ENCODE peak calls at places on chromosomes 3 and 15, in nine cellular contexts. R is left ventricle myocardium inferior; M is fibroblast of mammary gland; Q is mammary epithelial cell; C is stimulated activated CD4-positive, alpha-beta T cell treated with anti-CD3 and anti-CD28 coated beads, TNF-alpha, amount 100 ng/mL, for 4 hours; W is SW 1271; G is iPS-NIHi11; P is cardiac muscle cell; O is T-helper 1 cell. X is an unnamed sample.

GRCh38 chr3:15348246-15348645 is 15.9 kb upstream of the SH3BP5 start:
- DNase-seq in R (no peak), M (no peak), Q (no peak), C (no peak), W (no peak), G (no peak), P (no peak), O (no peak), X (no peak)

GRCh38 chr3:11803977-11804903 is 42.4 kb downstream of the TAMM41 start:
- DNase-seq in R (no peak), M (peak; percentile 63), Q (peak; percentile 40), C (peak; percentile 8), W (peak; percentile 77), G (peak; percentile 74), P (peak; percentile 78), O (peak; percentile 32), X (peak; percentile 61)

GRCh38 chr3:152241142-152242067 is 27.3 kb upstream of the MBNL1 start:
- DNase-seq in R (no peak), M (no peak), Q (peak; percentile 31), C (no peak), W (peak; percentile 30), G (no peak), P (peak; percentile 57), O (no peak), X (no peak)

GRCh38 chr15:23529891-23530290 is 35.6 kb upstream of the MKRN3 start:
- DNase-seq in R (no peak), M (no peak), Q (no peak), C (no peak), W (no peak), G (no peak), P (no peak), O (no peak), X (no peak)

GRCh38 chr3:159936541-159936940 is 52.1 kb upstream of the IL12A start:
- DNase-seq in R (no peak), M (peak; percentile 12), Q (no peak), C (no peak), W (no peak), G (no peak), P (no peak), O (no peak), X (no peak)

GRCh38 chr3:121914081-121914998 is 20.1 kb downstream of the SLC15A2 start:
- DNase-seq in R (no peak), M (no peak), Q (no peak), C (no peak), W (no peak), G (no peak), P (peak; percentile 5), O (no peak), X (peak; percentile 55)

GRCh38 chr3:161660706-161661105 is 164.1 kb downstream of the OTOL1 start:
- DNase-seq in R (no peak), M (no peak), Q (no peak), C (no peak), W (no peak), G (no peak), P (no peak), O (no peak), X (peak; percentile 54)

GRCh38 chr15:65896231-65896630 is 26.9 kb downstream of the RAB11A start:
- DNase-seq in R (no peak), M (no peak), Q (no peak), C (no peak), W (no peak), G (no peak), P (peak; percentile 52), O (no peak), X (no peak)

GRCh38 chr15:49037546-49037940 is 8.7 kb downstream of the SECISBP2L start:
- DNase-seq in R (no peak), M (no peak), Q (no peak), C (no peak), W (no peak), G (no peak), P (no peak), O (no peak), X (no peak)

GRCh38 chr3:65899226-65899625 is 139.5 kb downstream of the MAGI1 start:
- DNase-seq in R (no peak), M (no peak), Q (no peak), C (no peak), W (no peak), G (no peak), P (no peak), O (no peak), X (no peak)

GRCh38 chr3:111690242-111690641 is 95.1 kb upstream of the ZBED2 start:
- DNase-seq in R (no peak), M (peak; percentile 20), Q (peak; percentile 68), C (no peak), W (peak; percentile 15), G (no peak), P (no peak), O (no peak), X (no peak)

GRCh38 chr3:131976448-131976847 is 58.4 kb downstream of the CPNE4 start:
- DNase-seq in R (no peak), M (no peak), Q (no peak), C (no peak), W (no peak), G (no peak), P (no peak), O (no peak), X (no peak)

GRCh38 chr3:28667646-28668376 is 319.2 kb upstream of the AZI2 start:
- DNase-seq in R (peak; percentile 39), M (peak; percentile 66), Q (peak; percentile 50), C (no peak), W (peak; percentile 64), G (peak; percentile 66), P (peak; percentile 80), O (peak; percentile 19), X (peak; percentile 94)

GRCh38 chr3:112061152-112061551 is 25.0 kb upstream of the C3orf52 start:
- DNase-seq in R (no peak), M (peak; percentile 4), Q (no peak), C (no peak), W (no peak), G (no peak), P (peak; percentile 47), O (no peak), X (no peak)

GRCh38 chr15:74628199-74628598 is 12.6 kb downstream of the CLK3 start:
- DNase-seq in R (no peak), M (no peak), Q (no peak), C (no peak), W (no peak), G (no peak), P (no peak), O (no peak), X (peak; percentile 41)

GRCh38 chr3:106088270-106088669 is 219.5 kb upstream of the CBLB start:
- DNase-seq in R (no peak), M (peak; percentile 24), Q (peak; percentile 7), C (no peak), W (no peak), G (peak; percentile 6), P (peak; percentile 21), O (no peak), X (no peak)

GRCh38 chr15:49860101-49860500 is 239.3 kb downstream of the DTWD1 start:
- DNase-seq in R (no peak), M (peak; percentile 93), Q (peak; percentile 80), C (no peak), W (no peak), G (no peak), P (peak; percentile 68), O (no peak), X (no peak)

GRCh38 chr15:58292761-58293175 is 139.0 kb upstream of the LIPC start:
- DNase-seq in R (no peak), M (no peak), Q (no peak), C (no peak), W (no peak), G (no peak), P (peak; percentile 10), O (no peak), X (no peak)

X was measured in endodermal cell.